ENCODE peak calls at places on chromosome 6, in five cellular contexts. V, U, H, X and D are unnamed samples. For H3K4me1 and H3K9me3, the result is how much of the 10 kb centered on the place peaks cover.

GRCh38 chr6:156639023-156639728 is 138.0 kb upstream of the ARID1B start:
- DNase-seq in U (no peak), V (no peak), H (no peak), X (no peak), D (no peak)

GRCh38 chr6:147158881-147159280 is 45.3 kb upstream of the STXBP5 start:
- DNase-seq in X (no peak), U (no peak), H (no peak), V (no peak), D (no peak)

GRCh38 chr6:156618600-156619205 is 158.5 kb upstream of the ARID1B start:
- DNase-seq in U (peak), V (no peak), X (no peak), H (no peak), D (no peak)

GRCh38 chr6:163415176-163415619 is 680 bp downstream of the QKI start:
- DNase-seq in V (no peak), H (no peak), U (no peak), X (no peak), D (no peak)

GRCh38 chr6:162092816-162093502 is 634.6 kb downstream of the PRKN start:
- DNase-seq in X (no peak), H (no peak), V (no peak), U (no peak), D (no peak)

GRCh38 chr6:32790306-32790705 is 26.5 kb downstream of the HLA-DOB start:
- DNase-seq in H (no peak), V (no peak), U (no peak), X (no peak), D (no peak)

GRCh38 chr6:105484238-105485161 is 81.6 kb upstream of the PREP start:
- DNase-seq in H (no peak), U (peak), V (peak), X (no peak), D (no peak)

GRCh38 chr6:79888587-79888986 is 58.8 kb downstream of the ELOVL4 start:
- DNase-seq in X (no peak), U (no peak), H (no peak), V (no peak), D (no peak)

GRCh38 chr6:73491371-73491770 is 29.5 kb downstream of the EEF1A1 start:
- DNase-seq in X (no peak), H (no peak), V (no peak), U (no peak), D (no peak)

DNA sequence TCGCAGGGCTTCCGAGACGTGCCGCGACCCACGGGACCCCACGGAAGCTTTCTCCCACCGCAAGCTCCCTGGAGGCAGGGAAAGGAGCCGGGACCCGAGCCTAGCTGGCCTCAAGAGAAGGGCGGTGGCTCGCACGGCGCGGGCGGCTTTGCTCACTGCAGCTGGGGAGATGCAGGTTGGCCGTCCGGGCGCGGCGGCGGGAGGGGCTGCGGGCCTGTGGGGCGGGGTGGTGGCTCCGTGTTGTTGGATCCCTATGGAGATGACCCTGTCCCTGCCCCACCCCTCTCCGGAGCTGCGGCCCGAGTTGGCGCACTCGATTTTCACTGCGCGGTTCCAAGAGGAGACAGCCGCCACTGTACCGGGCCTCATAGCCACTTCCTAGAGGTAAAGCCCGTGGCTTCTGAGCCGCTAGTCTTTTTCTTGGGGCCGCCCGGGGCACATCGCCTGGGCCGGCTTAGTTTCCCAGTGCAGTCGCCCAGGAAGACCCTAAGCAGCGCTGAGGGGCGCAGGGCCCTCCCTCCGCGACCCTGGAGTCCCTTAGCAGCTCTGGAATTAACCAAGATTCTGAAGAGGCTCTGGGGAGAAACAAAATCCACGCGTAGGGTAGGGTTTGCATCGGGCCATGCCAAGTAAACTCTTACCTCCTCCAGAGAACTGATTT is at the start of gene ECT2L:
- DNase-seq in V (no peak), X (peak), U (peak), H (peak), D (peak)
- H3K4me3 ChIP-seq in V (no peak), X (peak), U (peak), H (peak), D (peak)

GRCh38 chr6:13648850-13649249 is 33.7 kb downstream of the NOL7 start:
- DNase-seq in U (no peak), X (no peak), V (no peak), H (no peak), D (no peak)
- H3K4me1 ChIP-seq in U (under half), X (under half), V (under half), H (under half), D (under half)

GRCh38 chr6:159267165-159267564 is 98.0 kb downstream of the FNDC1 start:
- DNase-seq in V (no peak), H (no peak), U (peak), X (no peak), D (no peak)

GRCh38 chr6:159271257-159271656 is 102.1 kb downstream of the FNDC1 start:
- DNase-seq in X (no peak), U (no peak), V (no peak), H (no peak), D (no peak)

DNA sequence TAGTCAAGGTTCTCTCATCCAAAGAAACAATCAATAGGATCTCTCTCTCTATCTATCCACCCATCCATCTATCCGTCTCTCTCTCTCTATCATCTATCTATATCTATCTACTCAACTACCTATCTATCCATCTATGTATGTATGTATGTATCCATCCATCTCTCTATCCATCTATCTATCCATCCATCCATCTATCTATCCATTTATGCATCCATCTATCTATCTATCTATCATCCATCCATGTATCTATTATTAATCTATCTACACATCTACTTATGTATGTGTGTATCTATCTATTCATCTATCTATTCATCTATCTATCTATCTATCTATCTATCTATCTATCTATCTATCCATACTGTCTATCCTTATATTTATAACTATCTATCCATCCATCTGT is 99.3 kb downstream of the FNDC1 start:
- DNase-seq in X (no peak), H (no peak), V (no peak), U (no peak), D (no peak)
- H3K9me3 ChIP-seq in X (under half), H (under half), V (under half), U (under half), D (under half)

GRCh38 chr6:160973311-160973710 is 18.3 kb upstream of the MAP3K4 start:
- DNase-seq in U (no peak), H (no peak), X (no peak), V (no peak), D (no peak)
- H3K4me3 ChIP-seq in U (no peak), H (no peak), X (no peak), V (no peak), D (no peak)